ENCODE peak calls at places on chromosomes 16 and 17, in four cellular contexts. One of them, this sample, is unnamed.

GRCh38 chr17:64420143-64420670 is 28.7 kb upstream of the MILR1 start:
- DNase-seq in anterior cingulate cortex: no peak
- DNase-seq in osteoblast: peak
- DNase-seq in GM23248: peak
- DNase-seq in this sample: peak

GRCh38 chr17:164536-165235 is 16.8 kb downstream of the DOC2B start:
- DNase-seq in anterior cingulate cortex: peak
- DNase-seq in osteoblast: peak
- DNase-seq in GM23248: peak
- DNase-seq in this sample: peak

GRCh38 chr16:70715113-70715711 is 29.4 kb upstream of the MTSS2 start:
- DNase-seq in anterior cingulate cortex: no peak
- DNase-seq in osteoblast: peak
- DNase-seq in GM23248: peak
- DNase-seq in this sample: peak

GRCh38 chr16:19382887-19383816 is 34.5 kb upstream of the TMC5 start:
- DNase-seq in anterior cingulate cortex: no peak
- DNase-seq in osteoblast: peak
- DNase-seq in GM23248: no peak
- DNase-seq in this sample: peak

GRCh38 chr17:222172-222571 is 40.7 kb upstream of the DOC2B start:
- DNase-seq in anterior cingulate cortex: no peak
- DNase-seq in osteoblast: no peak
- DNase-seq in GM23248: no peak
- DNase-seq in this sample: no peak

GRCh38 chr17:74873874-74874614 is 1.2 kb upstream of the FDXR start:
- DNase-seq in anterior cingulate cortex: no peak
- DNase-seq in osteoblast: no peak
- DNase-seq in GM23248: peak
- DNase-seq in this sample: peak

GRCh38 chr17:39622380-39623006 is 4.3 kb upstream of the PPP1R1B start:
- DNase-seq in anterior cingulate cortex: no peak
- DNase-seq in osteoblast: no peak
- DNase-seq in GM23248: peak
- DNase-seq in this sample: no peak

GRCh38 chr16:13923703-13924298 is 3.8 kb downstream of the ERCC4 start:
- DNase-seq in anterior cingulate cortex: no peak
- DNase-seq in osteoblast: no peak
- DNase-seq in GM23248: peak
- DNase-seq in this sample: peak

GRCh38 chr17:82320140-82320840 is 2.9 kb upstream of the CD7 start:
- DNase-seq in anterior cingulate cortex: no peak
- DNase-seq in osteoblast: peak
- DNase-seq in GM23248: no peak
- DNase-seq in this sample: peak

GRCh38 chr16:49858200-49859129 is 2.6 kb upstream of the ZNF423 start:
- DNase-seq in anterior cingulate cortex: no peak
- DNase-seq in osteoblast: peak
- DNase-seq in GM23248: peak
- DNase-seq in this sample: peak

GRCh38 chr16:4506450-4506849 is 30.3 kb downstream of the HMOX2 start:
- DNase-seq in anterior cingulate cortex: peak
- DNase-seq in osteoblast: peak
- DNase-seq in GM23248: peak
- DNase-seq in this sample: peak

GRCh38 chr16:11108466-11108805 is 147.6 kb downstream of the SOCS1 start:
- DNase-seq in anterior cingulate cortex: no peak
- DNase-seq in osteoblast: no peak
- DNase-seq in GM23248: no peak
- DNase-seq in this sample: no peak

GRCh38 chr17:69287168-69287567 is 39.8 kb downstream of the ABCA5 start:
- DNase-seq in anterior cingulate cortex: no peak
- DNase-seq in osteoblast: no peak
- DNase-seq in GM23248: peak
- DNase-seq in this sample: no peak

GRCh38 chr16:28188085-28188916 is 23.5 kb downstream of the XPO6 start:
- DNase-seq in anterior cingulate cortex: no peak
- DNase-seq in osteoblast: no peak
- DNase-seq in GM23248: no peak
- DNase-seq in this sample: no peak

GRCh38 chr17:76565728-76566612 is 19.7 kb downstream of the ST6GALNAC2 start:
- DNase-seq in anterior cingulate cortex: no peak
- DNase-seq in osteoblast: peak
- DNase-seq in GM23248: peak
- DNase-seq in this sample: no peak

GRCh38 chr17:81179861-81180260 is 13.8 kb upstream of the AATK start:
- DNase-seq in anterior cingulate cortex: no peak
- DNase-seq in osteoblast: no peak
- DNase-seq in GM23248: no peak
- DNase-seq in this sample: no peak

GRCh38 chr17:38339891-38340290 is 3.9 kb downstream of the GPR179 start:
- DNase-seq in anterior cingulate cortex: no peak
- DNase-seq in osteoblast: no peak
- DNase-seq in GM23248: peak
- DNase-seq in this sample: no peak

GRCh38 chr17:44083250-44083849 is 12.8 kb downstream of the G6PC3 start:
- DNase-seq in anterior cingulate cortex: no peak
- DNase-seq in osteoblast: peak
- DNase-seq in GM23248: no peak
- DNase-seq in this sample: peak

GRCh38 chr17:8444506-8444905 is 8.8 kb downstream of the NDEL1 start:
- DNase-seq in anterior cingulate cortex: no peak
- DNase-seq in osteoblast: no peak
- DNase-seq in GM23248: no peak
- DNase-seq in this sample: no peak

GRCh38 chr16:58022601-58023371 is 2.8 kb upstream of the MMP15 start:
- DNase-seq in anterior cingulate cortex: peak
- DNase-seq in osteoblast: peak
- DNase-seq in GM23248: peak
- DNase-seq in this sample: peak

GRCh38 chr17:8420041-8420934 is 15.4 kb upstream of the NDEL1 start:
- DNase-seq in anterior cingulate cortex: no peak
- DNase-seq in osteoblast: peak
- DNase-seq in GM23248: peak
- DNase-seq in this sample: peak

GRCh38 chr17:1992541-1992940 is 32.6 kb downstream of the RTN4RL1 start:
- DNase-seq in anterior cingulate cortex: peak
- DNase-seq in osteoblast: no peak
- DNase-seq in GM23248: peak
- DNase-seq in this sample: no peak

GRCh38 chr17:49496183-49496865 is 1.2 kb downstream of the NGFR start:
- DNase-seq in anterior cingulate cortex: no peak
- DNase-seq in osteoblast: peak
- DNase-seq in GM23248: peak
- DNase-seq in this sample: peak

GRCh38 chr17:48503747-48504146 is 27.1 kb downstream of the HOXB1 start:
- DNase-seq in anterior cingulate cortex: no peak
- DNase-seq in osteoblast: no peak
- DNase-seq in GM23248: no peak
- DNase-seq in this sample: no peak

GRCh38 chr17:5837055-5837491 is 233.1 kb upstream of the WSCD1 start:
- DNase-seq in anterior cingulate cortex: no peak
- DNase-seq in osteoblast: peak
- DNase-seq in GM23248: peak
- DNase-seq in this sample: no peak

GRCh38 chr17:7548585-7549400 is at the start of gene TNFSF12:
- DNase-seq in anterior cingulate cortex: peak
- DNase-seq in osteoblast: peak
- DNase-seq in GM23248: peak
- DNase-seq in this sample: peak

GRCh38 chr17:77215281-77215680 is 74.5 kb downstream of the SEC14L1 start:
- DNase-seq in anterior cingulate cortex: peak
- DNase-seq in osteoblast: peak
- DNase-seq in GM23248: no peak
- DNase-seq in this sample: no peak

GRCh38 chr16:82282662-82283061 is 112.6 kb upstream of the MPHOSPH6 start:
- DNase-seq in anterior cingulate cortex: no peak
- DNase-seq in osteoblast: no peak
- DNase-seq in GM23248: no peak
- DNase-seq in this sample: no peak

GRCh38 chr16:68300736-68301459 is 9.8 kb downstream of the SLC7A6OS start:
- DNase-seq in anterior cingulate cortex: no peak
- DNase-seq in osteoblast: no peak
- DNase-seq in GM23248: peak
- DNase-seq in this sample: peak

GRCh38 chr17:59688008-59688407 is 19.2 kb downstream of the PTRH2 start:
- DNase-seq in anterior cingulate cortex: no peak
- DNase-seq in osteoblast: no peak
- DNase-seq in GM23248: peak
- DNase-seq in this sample: no peak

GRCh38 chr16:68445458-68445857 is 2.9 kb downstream of the SMPD3 start:
- DNase-seq in anterior cingulate cortex: peak
- DNase-seq in osteoblast: peak
- DNase-seq in GM23248: peak
- DNase-seq in this sample: peak

GRCh38 chr17:28193241-28193640 is 125.8 kb upstream of the TMEM97 start:
- DNase-seq in anterior cingulate cortex: no peak
- DNase-seq in osteoblast: no peak
- DNase-seq in GM23248: no peak
- DNase-seq in this sample: peak

GRCh38 chr16:23113185-23113584 is 36.1 kb downstream of the USP31 start:
- DNase-seq in anterior cingulate cortex: no peak
- DNase-seq in osteoblast: no peak
- DNase-seq in GM23248: no peak
- DNase-seq in this sample: peak

GRCh38 chr17:82117139-82118090 is 19.4 kb upstream of the FASN start:
- DNase-seq in anterior cingulate cortex: no peak
- DNase-seq in osteoblast: no peak
- DNase-seq in GM23248: no peak
- DNase-seq in this sample: no peak

GRCh38 chr17:73595931-73596330 is 48.3 kb downstream of the SDK2 start:
- DNase-seq in anterior cingulate cortex: no peak
- DNase-seq in osteoblast: peak
- DNase-seq in GM23248: no peak
- DNase-seq in this sample: no peak